ENCODE peak calls at places on chromosome X, in ten cellular contexts. One of them, this sample, is unnamed.
A peak's percentile ranks its signal among the peaks of the same experiment; 100 is the strongest.

GRCh38 chrX:123695242-123695641 is 37.6 kb downstream of the THOC2 start:
- DNase-seq in naive B cell: no peak
- DNase-seq in mesenchymal stem cell: no peak
- DNase-seq in left cardiac atrium: no peak
- DNase-seq in NCI-H1930: no peak
- DNase-seq in activated T-cell treated with anti-CD3 and anti-CD28 coated beads for 1 hour: no peak
- DNase-seq in aorta: no peak
- DNase-seq in head of caudate nucleus: no peak
- DNase-seq in NCI-H2171: no peak
- DNase-seq in GM19239: no peak
- DNase-seq in this sample: no peak

GRCh38 chrX:143648705-143649104 is 12.8 kb upstream of the SLITRK4 start:
- DNase-seq in mesenchymal stem cell: peak; percentile 17
- DNase-seq in GM19239: no peak
- DNase-seq in head of caudate nucleus: no peak
- DNase-seq in aorta: no peak
- DNase-seq in NCI-H2171: no peak
- DNase-seq in activated T-cell treated with anti-CD3 and anti-CD28 coated beads for 1 hour: no peak
- DNase-seq in left cardiac atrium: no peak
- DNase-seq in NCI-H1930: no peak
- DNase-seq in naive B cell: no peak
- DNase-seq in this sample: no peak

GRCh38 chrX:114906978-114907510 is 110.4 kb downstream of the IL13RA2 start:
- DNase-seq in naive B cell: no peak
- DNase-seq in NCI-H1930: no peak
- DNase-seq in aorta: no peak
- DNase-seq in NCI-H2171: no peak
- DNase-seq in mesenchymal stem cell: no peak
- DNase-seq in left cardiac atrium: no peak
- DNase-seq in activated T-cell treated with anti-CD3 and anti-CD28 coated beads for 1 hour: no peak
- DNase-seq in GM19239: no peak
- DNase-seq in head of caudate nucleus: no peak
- DNase-seq in this sample: no peak

GRCh38 chrX:6695717-6696116 is 160.8 kb upstream of the VCX3A start:
- DNase-seq in naive B cell: no peak
- DNase-seq in aorta: no peak
- DNase-seq in head of caudate nucleus: no peak
- DNase-seq in NCI-H2171: no peak
- DNase-seq in NCI-H1930: no peak
- DNase-seq in left cardiac atrium: no peak
- DNase-seq in mesenchymal stem cell: no peak
- DNase-seq in activated T-cell treated with anti-CD3 and anti-CD28 coated beads for 1 hour: no peak
- DNase-seq in GM19239: no peak
- DNase-seq in this sample: no peak

GRCh38 chrX:153469811-153470410 is 465 bp downstream of the HAUS7 start:
- DNase-seq in naive B cell: no peak
- DNase-seq in GM19239: no peak
- DNase-seq in aorta: no peak
- DNase-seq in NCI-H1930: no peak
- DNase-seq in activated T-cell treated with anti-CD3 and anti-CD28 coated beads for 1 hour: no peak
- DNase-seq in head of caudate nucleus: no peak
- DNase-seq in NCI-H2171: no peak
- DNase-seq in mesenchymal stem cell: peak; percentile 58
- DNase-seq in left cardiac atrium: no peak
- DNase-seq in this sample: no peak

GRCh38 chrX:3678287-3678686 is 35.2 kb downstream of the PRKX start:
- DNase-seq in head of caudate nucleus: no peak
- DNase-seq in aorta: no peak
- DNase-seq in left cardiac atrium: no peak
- DNase-seq in naive B cell: no peak
- DNase-seq in NCI-H2171: no peak
- DNase-seq in NCI-H1930: no peak
- DNase-seq in activated T-cell treated with anti-CD3 and anti-CD28 coated beads for 1 hour: no peak
- DNase-seq in GM19239: no peak
- DNase-seq in mesenchymal stem cell: peak; percentile 44
- DNase-seq in this sample: no peak

GRCh38 chrX:121876316-121876715 is 828.9 kb downstream of the GLUD2 start:
- DNase-seq in NCI-H1930: no peak
- DNase-seq in GM19239: no peak
- DNase-seq in left cardiac atrium: no peak
- DNase-seq in activated T-cell treated with anti-CD3 and anti-CD28 coated beads for 1 hour: no peak
- DNase-seq in head of caudate nucleus: no peak
- DNase-seq in NCI-H2171: no peak
- DNase-seq in aorta: no peak
- DNase-seq in mesenchymal stem cell: no peak
- DNase-seq in naive B cell: no peak
- DNase-seq in this sample: no peak

GRCh38 chrX:130834149-130834548 is 68.9 kb downstream of the ENOX2 start:
- DNase-seq in head of caudate nucleus: no peak
- DNase-seq in NCI-H2171: no peak
- DNase-seq in GM19239: no peak
- DNase-seq in activated T-cell treated with anti-CD3 and anti-CD28 coated beads for 1 hour: no peak
- DNase-seq in left cardiac atrium: no peak
- DNase-seq in aorta: no peak
- DNase-seq in mesenchymal stem cell: no peak
- DNase-seq in NCI-H1930: no peak
- DNase-seq in naive B cell: peak; percentile 10
- DNase-seq in this sample: no peak

GRCh38 chrX:109856974-109857373 is 123.9 kb upstream of the ACSL4 start:
- DNase-seq in head of caudate nucleus: no peak
- DNase-seq in left cardiac atrium: no peak
- DNase-seq in aorta: no peak
- DNase-seq in GM19239: no peak
- DNase-seq in NCI-H1930: no peak
- DNase-seq in NCI-H2171: peak; percentile 0
- DNase-seq in naive B cell: peak; percentile 24
- DNase-seq in activated T-cell treated with anti-CD3 and anti-CD28 coated beads for 1 hour: no peak
- DNase-seq in mesenchymal stem cell: no peak
- DNase-seq in this sample: no peak

GRCh38 chrX:56729152-56729557 is at the start of gene NBDY:
- DNase-seq in mesenchymal stem cell: peak; percentile 66
- DNase-seq in aorta: peak; percentile 75
- DNase-seq in NCI-H2171: peak; percentile 42
- DNase-seq in NCI-H1930: peak; percentile 41
- DNase-seq in GM19239: peak; percentile 6
- DNase-seq in head of caudate nucleus: peak; percentile 64
- DNase-seq in left cardiac atrium: peak; percentile 26
- DNase-seq in activated T-cell treated with anti-CD3 and anti-CD28 coated beads for 1 hour: no peak
- DNase-seq in naive B cell: peak; percentile 32
- DNase-seq in this sample: no peak

GRCh38 chrX:41334866-41335589 is 1.1 kb downstream of the DDX3X start:
- DNase-seq in mesenchymal stem cell: peak; percentile 59
- DNase-seq in activated T-cell treated with anti-CD3 and anti-CD28 coated beads for 1 hour: peak; percentile 43
- DNase-seq in head of caudate nucleus: no peak
- DNase-seq in left cardiac atrium: peak; percentile 76
- DNase-seq in GM19239: no peak
- DNase-seq in NCI-H1930: no peak
- DNase-seq in aorta: no peak
- DNase-seq in naive B cell: peak; percentile 72
- DNase-seq in NCI-H2171: no peak
- DNase-seq in this sample: no peak

GRCh38 chrX:135112096-135112729 is 8.1 kb downstream of the ETDB start:
- DNase-seq in left cardiac atrium: no peak
- DNase-seq in aorta: no peak
- DNase-seq in GM19239: no peak
- DNase-seq in head of caudate nucleus: no peak
- DNase-seq in NCI-H1930: peak; percentile 3
- DNase-seq in activated T-cell treated with anti-CD3 and anti-CD28 coated beads for 1 hour: no peak
- DNase-seq in NCI-H2171: no peak
- DNase-seq in naive B cell: peak; percentile 37
- DNase-seq in mesenchymal stem cell: peak; percentile 32
- DNase-seq in this sample: no peak

GRCh38 chrX:150196300-150196699 is 166.8 kb upstream of the MAMLD1 start:
- DNase-seq in left cardiac atrium: no peak
- DNase-seq in NCI-H1930: no peak
- DNase-seq in activated T-cell treated with anti-CD3 and anti-CD28 coated beads for 1 hour: no peak
- DNase-seq in GM19239: no peak
- DNase-seq in mesenchymal stem cell: no peak
- DNase-seq in NCI-H2171: no peak
- DNase-seq in head of caudate nucleus: no peak
- DNase-seq in aorta: no peak
- DNase-seq in naive B cell: no peak
- DNase-seq in this sample: no peak

GRCh38 chrX:24391362-24391761 is 30.9 kb downstream of the SUPT20HL1 start:
- DNase-seq in left cardiac atrium: no peak
- DNase-seq in activated T-cell treated with anti-CD3 and anti-CD28 coated beads for 1 hour: no peak
- DNase-seq in NCI-H2171: no peak
- DNase-seq in head of caudate nucleus: no peak
- DNase-seq in NCI-H1930: no peak
- DNase-seq in aorta: no peak
- DNase-seq in GM19239: no peak
- DNase-seq in mesenchymal stem cell: no peak
- DNase-seq in naive B cell: no peak
- DNase-seq in this sample: no peak

GRCh38 chrX:80266979-80267378 is 153.3 kb upstream of the TENT5D start:
- DNase-seq in left cardiac atrium: no peak
- DNase-seq in head of caudate nucleus: no peak
- DNase-seq in activated T-cell treated with anti-CD3 and anti-CD28 coated beads for 1 hour: no peak
- DNase-seq in mesenchymal stem cell: no peak
- DNase-seq in GM19239: no peak
- DNase-seq in aorta: no peak
- DNase-seq in naive B cell: no peak
- DNase-seq in NCI-H2171: no peak
- DNase-seq in NCI-H1930: no peak
- DNase-seq in this sample: no peak

GRCh38 chrX:21158678-21159077 is 215.5 kb upstream of the CNKSR2 start:
- DNase-seq in aorta: no peak
- DNase-seq in activated T-cell treated with anti-CD3 and anti-CD28 coated beads for 1 hour: no peak
- DNase-seq in naive B cell: no peak
- DNase-seq in mesenchymal stem cell: no peak
- DNase-seq in NCI-H2171: no peak
- DNase-seq in GM19239: no peak
- DNase-seq in left cardiac atrium: no peak
- DNase-seq in head of caudate nucleus: no peak
- DNase-seq in NCI-H1930: no peak
- DNase-seq in this sample: no peak

GRCh38 chrX:142238536-142238935 is 33.4 kb upstream of the MAGEC2 start:
- DNase-seq in activated T-cell treated with anti-CD3 and anti-CD28 coated beads for 1 hour: no peak
- DNase-seq in NCI-H1930: no peak
- DNase-seq in head of caudate nucleus: no peak
- DNase-seq in naive B cell: no peak
- DNase-seq in mesenchymal stem cell: no peak
- DNase-seq in aorta: no peak
- DNase-seq in GM19239: no peak
- DNase-seq in NCI-H2171: no peak
- DNase-seq in left cardiac atrium: no peak
- DNase-seq in this sample: no peak

GRCh38 chrX:78710146-78710545 is 37.4 kb upstream of the LPAR4 start:
- DNase-seq in naive B cell: no peak
- DNase-seq in aorta: no peak
- DNase-seq in mesenchymal stem cell: peak; percentile 2
- DNase-seq in NCI-H2171: no peak
- DNase-seq in NCI-H1930: no peak
- DNase-seq in GM19239: no peak
- DNase-seq in head of caudate nucleus: no peak
- DNase-seq in left cardiac atrium: no peak
- DNase-seq in activated T-cell treated with anti-CD3 and anti-CD28 coated beads for 1 hour: no peak
- DNase-seq in this sample: no peak

GRCh38 chrX:153539171-153539978 is 21.9 kb downstream of the ATP2B3 start:
- DNase-seq in left cardiac atrium: peak; percentile 72
- DNase-seq in NCI-H2171: no peak
- DNase-seq in naive B cell: peak; percentile 45
- DNase-seq in GM19239: peak; percentile 56
- DNase-seq in activated T-cell treated with anti-CD3 and anti-CD28 coated beads for 1 hour: peak; percentile 35
- DNase-seq in mesenchymal stem cell: peak; percentile 49
- DNase-seq in head of caudate nucleus: peak; percentile 84
- DNase-seq in aorta: peak; percentile 88
- DNase-seq in NCI-H1930: peak; percentile 55
- DNase-seq in this sample: no peak

GRCh38 chrX:30620125-30620524 is 33.1 kb upstream of the GK start:
- DNase-seq in left cardiac atrium: no peak
- DNase-seq in NCI-H2171: no peak
- DNase-seq in aorta: no peak
- DNase-seq in activated T-cell treated with anti-CD3 and anti-CD28 coated beads for 1 hour: no peak
- DNase-seq in head of caudate nucleus: no peak
- DNase-seq in NCI-H1930: no peak
- DNase-seq in mesenchymal stem cell: no peak
- DNase-seq in naive B cell: no peak
- DNase-seq in GM19239: no peak
- DNase-seq in this sample: no peak

GRCh38 chrX:42804524-42804923 is 26.6 kb upstream of the PPP1R2C start:
- DNase-seq in head of caudate nucleus: no peak
- DNase-seq in activated T-cell treated with anti-CD3 and anti-CD28 coated beads for 1 hour: no peak
- DNase-seq in mesenchymal stem cell: no peak
- DNase-seq in naive B cell: no peak
- DNase-seq in left cardiac atrium: no peak
- DNase-seq in NCI-H2171: no peak
- DNase-seq in NCI-H1930: no peak
- DNase-seq in GM19239: no peak
- DNase-seq in aorta: no peak
- DNase-seq in this sample: no peak

GRCh38 chrX:43166874-43167273 is 388.9 kb upstream of the PPP1R2C start:
- DNase-seq in naive B cell: no peak
- DNase-seq in head of caudate nucleus: no peak
- DNase-seq in mesenchymal stem cell: no peak
- DNase-seq in NCI-H2171: no peak
- DNase-seq in activated T-cell treated with anti-CD3 and anti-CD28 coated beads for 1 hour: no peak
- DNase-seq in left cardiac atrium: no peak
- DNase-seq in NCI-H1930: no peak
- DNase-seq in GM19239: no peak
- DNase-seq in aorta: no peak
- DNase-seq in this sample: no peak

GRCh38 chrX:126770179-126770578 is 49.4 kb upstream of the PRR32 start:
- DNase-seq in head of caudate nucleus: no peak
- DNase-seq in mesenchymal stem cell: no peak
- DNase-seq in GM19239: no peak
- DNase-seq in aorta: no peak
- DNase-seq in naive B cell: no peak
- DNase-seq in NCI-H2171: no peak
- DNase-seq in left cardiac atrium: no peak
- DNase-seq in NCI-H1930: no peak
- DNase-seq in activated T-cell treated with anti-CD3 and anti-CD28 coated beads for 1 hour: no peak
- DNase-seq in this sample: no peak

GRCh38 chrX:130497531-130497930 is 95.7 kb downstream of the RBMX2 start:
- DNase-seq in naive B cell: no peak
- DNase-seq in aorta: no peak
- DNase-seq in left cardiac atrium: no peak
- DNase-seq in GM19239: no peak
- DNase-seq in head of caudate nucleus: peak; percentile 60
- DNase-seq in activated T-cell treated with anti-CD3 and anti-CD28 coated beads for 1 hour: no peak
- DNase-seq in NCI-H2171: no peak
- DNase-seq in mesenchymal stem cell: no peak
- DNase-seq in NCI-H1930: no peak
- DNase-seq in this sample: no peak

GRCh38 chrX:69046996-69047490 is 118.2 kb downstream of the PJA1 start:
- DNase-seq in NCI-H2171: no peak
- DNase-seq in naive B cell: no peak
- DNase-seq in mesenchymal stem cell: no peak
- DNase-seq in activated T-cell treated with anti-CD3 and anti-CD28 coated beads for 1 hour: no peak
- DNase-seq in NCI-H1930: no peak
- DNase-seq in left cardiac atrium: no peak
- DNase-seq in GM19239: no peak
- DNase-seq in head of caudate nucleus: no peak
- DNase-seq in aorta: no peak
- DNase-seq in this sample: no peak

GRCh38 chrX:139739138-139739537 is 31.2 kb upstream of the MCF2 start:
- DNase-seq in head of caudate nucleus: no peak
- DNase-seq in naive B cell: no peak
- DNase-seq in NCI-H1930: no peak
- DNase-seq in NCI-H2171: no peak
- DNase-seq in GM19239: no peak
- DNase-seq in left cardiac atrium: no peak
- DNase-seq in aorta: no peak
- DNase-seq in mesenchymal stem cell: peak; percentile 55
- DNase-seq in activated T-cell treated with anti-CD3 and anti-CD28 coated beads for 1 hour: no peak
- DNase-seq in this sample: no peak

GRCh38 chrX:115460565-115460888 is 100.4 kb upstream of the PLS3 start:
- DNase-seq in aorta: no peak
- DNase-seq in head of caudate nucleus: no peak
- DNase-seq in mesenchymal stem cell: no peak
- DNase-seq in NCI-H1930: no peak
- DNase-seq in naive B cell: no peak
- DNase-seq in GM19239: no peak
- DNase-seq in left cardiac atrium: no peak
- DNase-seq in NCI-H2171: no peak
- DNase-seq in activated T-cell treated with anti-CD3 and anti-CD28 coated beads for 1 hour: no peak
- DNase-seq in this sample: no peak